ENCODE peak calls at places on chromosome 12, in seven cellular contexts. D is anterior cingulate cortex; Z is myocyte; R is H54; V is activated CD4-positive, alpha-beta T cell treated with anti-CD3 and anti-CD28 coated beads for 4 hours; H is NCI-H2081; P is stimulated activated CD4-positive, alpha-beta T cell treated with anti-CD3 and anti-CD28 coated beads, Interleukin-2, amount 100 ng/mL, for 24 hours. L is an unnamed sample.
A peak's percentile ranks its signal among the peaks of the same experiment; 100 is the strongest.

GRCh38 chr12:52721838-52722470 is 18.6 kb upstream of the KRT77 start:
- DNase-seq in R (no peak), H (no peak), P (no peak), V (no peak), D (no peak), Z (no peak), L (no peak)

GRCh38 chr12:124506145-124506831 is 61.1 kb downstream of the NCOR2 start:
- DNase-seq in Z (no peak), D (no peak), R (no peak), V (no peak), H (peak; percentile 81), P (no peak), L (peak; percentile 73)

GRCh38 chr12:28963554-28963953 is 185.5 kb upstream of the FAR2 start:
- DNase-seq in R (no peak), D (no peak), H (no peak), Z (no peak), P (no peak), V (no peak), L (no peak)

GRCh38 chr12:836952-837351 is 84.6 kb downstream of the WNK1 start:
- DNase-seq in P (no peak), V (no peak), R (no peak), H (no peak), D (no peak), Z (no peak), L (no peak)

GRCh38 chr12:126095748-126096510 is 1030.7 kb downstream of the AACS start:
- DNase-seq in Z (peak; percentile 24), P (no peak), V (no peak), H (no peak), D (no peak), R (no peak), L (no peak)

GRCh38 chr12:112166051-112167015 is 41.0 kb downstream of the TRAFD1 start:
- DNase-seq in H (no peak), D (no peak), V (no peak), R (no peak), P (no peak), Z (no peak), L (no peak)

GRCh38 chr12:55698241-55698955 is 9.3 kb downstream of the ITGA7 start:
- DNase-seq in P (no peak), V (no peak), D (no peak), Z (no peak), H (no peak), R (no peak), L (no peak)

GRCh38 chr12:27192118-27192802 is 51.8 kb upstream of the STK38L start:
- DNase-seq in H (no peak), D (no peak), P (no peak), V (no peak), R (no peak), Z (no peak), L (no peak)

GRCh38 chr12:80053048-80053790 is 46.1 kb upstream of the OTOGL start:
- DNase-seq in P (no peak), D (peak; percentile 20), R (peak; percentile 19), Z (peak; percentile 81), H (no peak), V (no peak), L (peak; percentile 71)

GRCh38 chr12:5493018-5493417 is 61.1 kb downstream of the NTF3 start:
- DNase-seq in Z (no peak), R (no peak), D (no peak), P (no peak), V (no peak), H (no peak), L (no peak)

GRCh38 chr12:68279227-68280054 is 26.0 kb upstream of the IL22 start:
- DNase-seq in H (no peak), P (no peak), D (no peak), V (no peak), R (no peak), Z (no peak), L (no peak)

GRCh38 chr12:106953352-106954260 is 2.1 kb upstream of the TMEM263 start:
- DNase-seq in R (no peak), Z (no peak), P (no peak), H (no peak), V (no peak), D (no peak), L (no peak)

GRCh38 chr12:21697829-21698630 is 40.4 kb upstream of the LDHB start:
- DNase-seq in R (no peak), Z (peak; percentile 52), D (no peak), H (peak; percentile 10), V (no peak), P (no peak), L (no peak)

GRCh38 chr12:132646850-132647249 is 28.3 kb downstream of the P2RX2 start:
- DNase-seq in V (no peak), P (no peak), D (no peak), Z (no peak), R (no peak), H (no peak), L (no peak)

GRCh38 chr12:59075141-59075540 is 154.8 kb upstream of the LRIG3 start:
- DNase-seq in R (no peak), H (no peak), D (no peak), V (no peak), P (no peak), Z (no peak), L (no peak)

GRCh38 chr12:113271853-113272561 is 50.7 kb downstream of the TPCN1 start:
- DNase-seq in P (peak; percentile 38), V (no peak), H (no peak), D (peak; percentile 46), R (peak; percentile 34), Z (peak; percentile 93), L (peak; percentile 52)

GRCh38 chr12:132624186-132624855 is 5.7 kb downstream of the P2RX2 start:
- DNase-seq in H (no peak), P (no peak), D (no peak), V (no peak), Z (no peak), R (no peak), L (no peak)

GRCh38 chr12:12405882-12406281 is 49.0 kb downstream of the BORCS5 start:
- DNase-seq in V (no peak), R (no peak), D (peak; percentile 42), H (peak; percentile 49), Z (no peak), P (no peak), L (no peak)

GRCh38 chr12:114853003-114853529 is 169.1 kb upstream of the TBX3 start:
- DNase-seq in P (no peak), R (no peak), V (no peak), D (no peak), H (no peak), Z (peak; percentile 24), L (no peak)

GRCh38 chr12:106978035-106978800 is 8.7 kb downstream of the MTERF2 start:
- DNase-seq in H (peak; percentile 37), D (no peak), Z (peak; percentile 72), P (no peak), R (no peak), V (no peak), L (no peak)

GRCh38 chr12:120528861-120529525 is at the start of gene COQ5:
- DNase-seq in V (peak; percentile 83), R (peak; percentile 67), H (peak; percentile 88), Z (peak; percentile 93), D (peak; percentile 80), P (peak; percentile 87), L (no peak)

GRCh38 chr12:14257303-14257733 is 108.2 kb upstream of the ATF7IP start:
- DNase-seq in P (no peak), H (no peak), R (no peak), Z (no peak), V (no peak), D (no peak), L (no peak)

GRCh38 chr12:20415013-20415412 is 46.7 kb downstream of the PDE3A start:
- DNase-seq in V (no peak), H (no peak), R (no peak), D (no peak), P (no peak), Z (peak; percentile 92), L (no peak)

GRCh38 chr12:86663691-86664090 is 407.5 kb upstream of the MGAT4C start:
- DNase-seq in P (no peak), H (no peak), D (no peak), Z (peak; percentile 54), R (no peak), V (no peak), L (no peak)

GRCh38 chr12:5969974-5970690 is 25.1 kb upstream of the ANO2 start:
- DNase-seq in Z (no peak), V (no peak), R (no peak), H (no peak), D (no peak), P (no peak), L (no peak)

GRCh38 chr12:66620703-66621102 is 58.2 kb downstream of the GRIP1 start:
- DNase-seq in R (no peak), Z (no peak), D (no peak), P (no peak), V (no peak), H (no peak), L (no peak)

GRCh38 chr12:104458645-104459555 is 2.2 kb downstream of the CHST11 start:
- DNase-seq in P (peak; percentile 20), V (peak; percentile 10), D (peak; percentile 14), Z (no peak), H (no peak), R (peak; percentile 47), L (no peak)

GRCh38 chr12:123900898-123901376 is 71.7 kb downstream of the CCDC92 start:
- DNase-seq in D (no peak), P (peak; percentile 32), V (no peak), H (no peak), Z (no peak), R (no peak), L (no peak)

GRCh38 chr12:81492131-81492720 is 266.9 kb downstream of the PPFIA2 start:
- DNase-seq in P (no peak), Z (no peak), R (no peak), V (no peak), H (no peak), D (no peak), L (no peak)

GRCh38 chr12:79673334-79673733 is 17.4 kb downstream of the PAWR start:
- DNase-seq in P (no peak), V (no peak), Z (peak; percentile 60), D (no peak), H (no peak), R (no peak), L (no peak)

GRCh38 chr12:85448548-85449139 is 168.6 kb downstream of the ALX1 start:
- DNase-seq in P (no peak), D (no peak), H (peak; percentile 23), Z (no peak), R (no peak), V (no peak), L (no peak)

GRCh38 chr12:3116106-3116898 is 39.1 kb downstream of the TSPAN9 start:
- DNase-seq in V (no peak), R (no peak), P (no peak), H (no peak), D (no peak), Z (peak; percentile 48), L (no peak)

GRCh38 chr12:67669217-67669924 is 20.8 kb downstream of the DYRK2 start:
- DNase-seq in V (no peak), D (no peak), P (no peak), R (no peak), Z (no peak), H (no peak), L (no peak)

GRCh38 chr12:16756833-16757552 is 151.0 kb upstream of the LMO3 start:
- DNase-seq in R (no peak), P (no peak), H (peak; percentile 45), D (no peak), V (no peak), Z (peak; percentile 6), L (no peak)

L was measured in BJ.